ENCODE peak calls at places on chromosome 18, in four cellular contexts. O, P, Z and R are unnamed samples. For H3K27me3 and H3K36me3, the result is how much of the 10 kb centered on the place peaks cover.

GRCh38 chr18:62434798-62435197 is 88.0 kb upstream of the ZCCHC2 start:
- DNase-seq in Z (no peak), P (no peak), O (no peak), R (no peak)

GRCh38 chr18:7521226-7521856 is 45.8 kb upstream of the PTPRM start:
- DNase-seq in O (peak), Z (no peak), P (no peak), R (peak)

GRCh38 chr18:68837665-68838390 is 39.9 kb downstream of the CCDC102B start:
- DNase-seq in O (no peak), Z (no peak), P (no peak), R (no peak)

GRCh38 chr18:70623106-70623505 is 334.3 kb downstream of the SOCS6 start:
- DNase-seq in O (no peak), P (no peak), Z (no peak), R (no peak)

GRCh38 chr18:25646971-25647370 is 295.0 kb upstream of the ZNF521 start:
- DNase-seq in O (no peak), P (no peak), Z (peak), R (no peak)

GRCh38 chr18:77100751-77101355 is 31.7 kb downstream of the MBP start:
- DNase-seq in P (no peak), O (no peak), Z (no peak), R (no peak)

GRCh38 chr18:34219651-34220050 is 5.1 kb downstream of the NOL4 start:
- DNase-seq in Z (no peak), P (no peak), O (no peak), R (no peak)

GRCh38 chr18:37489998-37490397 is 75.6 kb downstream of the CELF4 start:
- DNase-seq in Z (no peak), O (no peak), P (no peak), R (no peak)

GRCh38 chr18:30639361-30639760 is 403.2 kb downstream of the DSC3 start:
- DNase-seq in Z (no peak), P (no peak), O (no peak), R (no peak)

GRCh38 chr18:35756506-35757117 is 175.1 kb downstream of the GALNT1 start:
- DNase-seq in Z (peak), O (peak), P (no peak), R (peak)

GRCh38 chr18:77321823-77322805 is 72.5 kb downstream of the GALR1 start:
- DNase-seq in Z (no peak), P (no peak), O (peak), R (no peak)

GRCh38 chr18:41955688-41956087 is 654 bp downstream of the PIK3C3 start:
- DNase-seq in Z (peak), O (no peak), P (no peak), R (no peak)

GRCh38 chr18:48950536-48951447 is at the start of gene SMAD7:
- DNase-seq in P (no peak), Z (peak), O (no peak), R (peak)

GRCh38 chr18:8706981-8707940 is 1.9 kb downstream of the MTCL1 start:
- DNase-seq in Z (peak), P (no peak), O (peak), R (peak)

GRCh38 chr18:77634495-77634894 is 384.8 kb downstream of the GALR1 start:
- DNase-seq in P (no peak), O (no peak), Z (no peak), R (no peak)

GRCh38 chr18:37535968-37536367 is 29.6 kb downstream of the CELF4 start:
- DNase-seq in Z (no peak), O (no peak), P (no peak), R (no peak)

GRCh38 chr18:76621184-76621583 is 126.1 kb upstream of the ZNF516 start:
- DNase-seq in O (no peak), Z (no peak), P (no peak), R (no peak)

GRCh38 chr18:44411971-44412370 is 268.7 kb upstream of the SETBP1 start:
- DNase-seq in O (no peak), Z (no peak), P (no peak), R (no peak)

GRCh38 chr18:71136487-71136886 is 847.6 kb downstream of the SOCS6 start:
- DNase-seq in P (no peak), Z (no peak), O (no peak), R (no peak)

GRCh38 chr18:30489890-30490643 is 552.5 kb downstream of the DSC3 start:
- DNase-seq in O (no peak), P (no peak), Z (no peak), R (no peak)

GRCh38 chr18:68588169-68588568 is 126.7 kb downstream of the TMX3 start:
- DNase-seq in P (no peak), O (no peak), Z (no peak), R (peak)

GRCh38 chr18:67001052-67001451 is 397.2 kb upstream of the CDH19 start:
- DNase-seq in P (no peak), Z (no peak), O (no peak), R (no peak)

GRCh38 chr18:55328301-55328700 is 259.7 kb downstream of the TCF4 start:
- DNase-seq in P (no peak), O (no peak), Z (peak), R (no peak)

GRCh38 chr18:30544141-30544540 is 498.4 kb downstream of the DSC3 start:
- DNase-seq in Z (no peak), P (no peak), O (no peak), R (no peak)

GRCh38 chr18:45551417-45551816 is 63.9 kb upstream of the SLC14A2 start:
- DNase-seq in P (no peak), O (no peak), Z (no peak), R (no peak)

GRCh38 chr18:63207825-63208224 is 111.7 kb downstream of the BCL2 start:
- DNase-seq in P (no peak), O (no peak), Z (peak), R (no peak)

GRCh38 chr18:13240060-13240725 is 21.6 kb downstream of the LDLRAD4 start:
- DNase-seq in P (no peak), Z (no peak), O (no peak), R (peak)

GRCh38 chr18:45282101-45282812 is 333.0 kb upstream of the SLC14A2 start:
- DNase-seq in Z (peak), P (no peak), O (no peak), R (peak)

GRCh38 chr18:31101148-31102019 is 837 bp downstream of the DSC2 start:
- DNase-seq in Z (peak), P (peak), O (peak), R (peak)

GRCh38 chr18:47249602-47250001 is 1.9 kb downstream of the SKOR2 start:
- DNase-seq in P (no peak), Z (no peak), O (no peak), R (no peak)

GRCh38 chr18:47250415-47251046 is 929 bp downstream of the SKOR2 start:
- DNase-seq in P (no peak), O (peak), Z (peak), R (peak)

GRCh38 chr18:47253101-47253654 is 1.7 kb upstream of the SKOR2 start:
- DNase-seq in P (no peak), Z (no peak), O (no peak), R (peak)

GRCh38 chr18:47248610-47249343 is 2.7 kb downstream of the SKOR2 start:
- DNase-seq in P (no peak), O (no peak), Z (peak), R (peak)

DNA sequence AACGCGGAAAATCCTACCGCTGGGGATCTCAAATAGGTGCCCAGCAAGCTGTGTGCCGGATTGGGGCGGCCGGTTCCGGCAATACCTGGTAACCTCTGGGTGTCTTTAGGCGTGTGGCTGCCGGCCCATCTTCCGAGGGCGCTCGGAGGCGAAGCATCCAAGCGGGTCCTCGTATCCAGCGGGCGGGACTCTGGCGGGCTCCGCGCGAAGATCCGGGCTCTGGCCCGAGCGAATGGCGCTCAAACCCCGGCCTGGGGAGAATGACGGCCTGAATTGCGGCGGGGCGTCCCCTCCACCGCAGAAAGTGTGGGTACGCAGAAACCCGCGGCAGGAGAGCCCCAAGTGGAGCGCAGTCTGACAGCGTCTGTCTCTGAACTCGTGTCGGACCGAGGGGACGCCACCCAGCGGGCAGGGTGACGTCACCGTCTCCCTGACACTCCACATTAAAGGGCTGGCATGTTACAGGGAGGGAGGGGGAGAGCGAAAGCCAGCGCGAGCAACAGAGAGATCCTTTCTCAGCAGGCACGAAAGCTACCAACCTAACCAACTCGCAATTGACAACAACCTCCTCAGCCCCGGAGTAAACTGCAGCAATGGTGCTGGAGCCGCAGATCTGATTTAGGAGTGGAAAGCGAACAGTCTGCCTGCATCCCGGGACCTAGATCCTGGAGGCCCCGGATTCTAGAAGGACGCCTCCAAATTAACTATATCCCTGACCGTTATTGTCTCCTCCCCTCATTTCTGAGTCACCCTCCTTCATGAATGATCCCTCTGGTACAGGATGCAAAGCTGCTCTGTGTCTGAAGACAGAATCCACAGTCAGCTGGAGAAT is at the start of gene SKOR2:
- DNase-seq in Z (peak), O (peak), P (no peak), R (peak)
- H3K27me3 ChIP-seq in Z (half or more), O (under half), P (half or more), R (half or more)

GRCh38 chr18:2572892-2573291 is 1.5 kb downstream of the NDC80 start:
- DNase-seq in O (no peak), P (no peak), Z (no peak), R (no peak)
- H3K4me3 ChIP-seq in O (peak), P (no peak), Z (peak), R (peak)

DNA sequence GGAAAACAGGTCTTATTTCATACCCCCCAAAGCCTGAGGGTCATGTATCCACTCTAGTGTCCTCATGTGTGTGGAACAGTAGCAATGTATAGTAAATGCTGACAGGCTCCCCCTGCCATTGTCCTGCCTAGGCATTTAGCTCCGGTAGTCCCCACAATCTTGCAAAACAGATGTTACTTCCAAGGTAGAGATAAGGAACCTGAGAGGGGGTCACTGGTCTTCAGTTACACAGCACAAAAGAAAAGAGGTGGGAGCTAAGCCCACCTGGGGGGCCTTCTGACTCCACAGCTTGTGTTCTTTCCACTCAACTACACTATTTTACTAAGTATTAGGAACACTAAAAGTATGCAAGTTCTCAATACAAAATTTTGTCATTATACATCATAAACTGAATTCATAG is 17.4 kb upstream of the FECH start:
- DNase-seq in O (no peak), P (no peak), Z (no peak), R (no peak)
- H3K36me3 ChIP-seq in O (half or more), P (under half), Z (half or more), R (half or more)

DNA sequence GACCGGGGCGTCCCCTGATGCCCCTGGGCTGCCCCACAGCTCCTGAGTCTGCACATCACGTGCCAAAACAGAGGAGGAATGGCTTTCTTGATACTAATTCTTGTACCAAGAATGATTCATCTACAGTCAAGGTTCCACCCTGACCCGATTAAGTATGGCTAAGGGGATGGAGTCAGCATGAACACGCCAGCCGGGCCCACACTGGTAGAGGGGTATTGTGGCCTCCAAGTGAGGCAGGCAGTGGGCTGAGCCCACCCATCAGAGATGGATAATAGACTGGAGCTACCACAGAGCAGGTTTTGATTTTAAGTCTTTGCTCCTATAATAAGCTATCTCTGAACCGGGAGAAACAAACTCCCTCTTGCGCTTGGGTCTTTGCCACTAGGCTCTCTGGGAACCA is 17.9 kb upstream of the GNAL start:
- DNase-seq in Z (no peak), O (no peak), P (no peak), R (no peak)
- H3K27me3 ChIP-seq in Z (under half), O (under half), P (under half), R (under half)